ENCODE peak calls at places on chromosomes 4 and X, in four cellular contexts. J is progenitor cell of endocrine pancreas, C is PC-3, I is stomach. O is an unnamed sample.

GRCh38 chr4:168440442-168441264 is 39.6 kb downstream of the DDX60L start:
- DNase-seq in J (no peak), C (peak), I (no peak), O (no peak)

GRCh38 chrX:153725039-153725831 is 579 bp downstream of the ABCD1 start:
- DNase-seq in J (no peak), C (peak), I (no peak), O (no peak)

GRCh38 chr4:4394644-4395043 is 7.7 kb downstream of the NSG1 start:
- DNase-seq in J (no peak), C (peak), I (no peak), O (peak)

GRCh38 chrX:43974076-43974475 is 886 bp upstream of the NDP start:
- DNase-seq in J (no peak), C (peak), I (no peak), O (no peak)

GRCh38 chr4:169410839-169411770 is 140.3 kb upstream of the SH3RF1 start:
- DNase-seq in J (no peak), C (peak), I (no peak), O (no peak)

GRCh38 chr4:67575232-67575888 is 16.8 kb downstream of the STAP1 start:
- DNase-seq in J (no peak), C (no peak), I (no peak), O (no peak)

GRCh38 chr4:40189997-40190396 is 6.8 kb upstream of the RHOH start:
- DNase-seq in J (no peak), C (peak), I (peak), O (no peak)

GRCh38 chr4:174629265-174629664 is 107.0 kb upstream of the HPGD start:
- DNase-seq in J (no peak), C (peak), I (no peak), O (no peak)

GRCh38 chrX:71919436-71919835 is 8.8 kb downstream of the NHSL2 start:
- DNase-seq in J (no peak), C (no peak), I (no peak), O (no peak)

GRCh38 chr4:128379860-128380259 is 92.2 kb upstream of the PGRMC2 start:
- DNase-seq in J (no peak), C (peak), I (peak), O (no peak)

GRCh38 chr4:3434891-3435683 is 6.7 kb upstream of the HGFAC start:
- DNase-seq in J (no peak), C (no peak), I (no peak), O (no peak)

GRCh38 chr4:189124149-189124758 is 816.4 kb upstream of the FRG1 start:
- DNase-seq in J (no peak), C (peak), I (peak), O (no peak)
- TF ChIP-seq CTCF in J (peak), C (peak), I (peak), O (peak)

GRCh38 chrX:142084611-142085010 is 120.5 kb downstream of the MAGEC2 start:
- DNase-seq in J (no peak), C (no peak), I (no peak), O (no peak)

DNA sequence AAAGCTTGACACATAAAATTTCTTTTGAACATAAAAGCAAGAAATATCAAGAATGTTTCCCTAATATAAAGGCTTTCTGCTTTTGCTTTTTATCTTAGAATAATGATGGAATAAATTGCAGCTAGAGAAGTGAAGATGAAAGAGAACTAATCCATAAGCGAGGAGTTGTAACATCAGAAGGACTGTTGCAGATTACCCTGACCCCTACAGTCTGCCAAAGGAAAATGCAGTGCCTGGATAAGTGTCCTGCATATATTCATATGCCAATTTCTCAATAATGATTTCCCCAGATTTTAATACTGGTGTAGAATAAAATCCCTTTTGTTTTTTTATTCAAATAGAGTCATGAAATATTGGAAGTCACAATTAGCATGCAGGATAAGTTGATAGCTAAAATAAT is 115.9 kb downstream of the MAGEC2 start:
- DNase-seq in J (no peak), C (peak), I (no peak), O (no peak)
- TF ChIP-seq CTCF in J (peak), C (peak), I (peak), O (peak)

DNA sequence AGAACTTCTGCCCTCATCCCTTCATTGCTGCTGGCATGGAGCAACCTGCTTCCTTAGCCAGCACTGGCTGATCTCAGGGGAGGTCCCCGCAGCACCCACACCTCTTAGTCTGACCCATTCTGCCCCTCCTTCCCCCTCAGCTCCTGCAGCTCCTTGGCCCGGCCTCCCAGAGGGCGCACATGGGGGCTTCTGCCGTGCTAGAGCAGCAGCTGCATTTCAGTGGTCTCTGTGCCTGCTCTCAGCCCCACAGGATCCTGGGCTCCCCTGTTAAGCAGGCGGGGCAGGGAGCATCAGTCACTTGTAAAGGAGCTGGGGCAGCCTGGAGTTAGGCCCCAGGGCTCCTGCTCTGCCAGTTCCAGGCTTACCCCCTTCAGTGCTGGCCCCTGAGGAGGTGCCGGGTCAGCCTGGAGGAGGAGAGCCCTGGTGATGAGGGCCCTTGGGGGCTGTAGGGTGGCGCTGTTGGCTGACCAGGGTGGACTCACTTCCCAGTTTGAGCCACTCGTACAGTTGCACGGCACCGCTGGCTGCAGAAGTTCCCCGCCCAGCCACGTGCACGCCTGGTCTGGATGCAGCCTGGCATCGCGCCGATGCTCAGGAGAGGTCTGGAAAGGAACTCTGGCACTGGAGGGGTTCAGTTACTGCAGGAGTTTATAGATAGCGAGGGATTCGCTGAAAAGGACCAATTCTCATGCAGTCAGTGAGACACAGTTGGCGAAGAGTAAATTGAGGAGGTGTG is 85.1 kb upstream of the PSAPL1 start:
- DNase-seq in J (no peak), C (no peak), I (no peak), O (no peak)
- TF ChIP-seq CTCF in J (no peak), C (no peak), I (no peak), O (no peak)

GRCh38 chrX:134019567-134020206 is 34.3 kb upstream of the GPC3 start:
- DNase-seq in J (no peak), C (no peak), I (no peak), O (no peak)

GRCh38 chrX:134023851-134024281 is 38.5 kb upstream of the GPC3 start:
- DNase-seq in J (no peak), C (no peak), I (no peak), O (no peak)

GRCh38 chrX:134024686-134025377 is 39.4 kb upstream of the GPC3 start:
- DNase-seq in J (no peak), C (no peak), I (no peak), O (no peak)

GRCh38 chrX:134025986-134026731 is 40.8 kb upstream of the GPC3 start:
- DNase-seq in J (no peak), C (no peak), I (no peak), O (no peak)

DNA sequence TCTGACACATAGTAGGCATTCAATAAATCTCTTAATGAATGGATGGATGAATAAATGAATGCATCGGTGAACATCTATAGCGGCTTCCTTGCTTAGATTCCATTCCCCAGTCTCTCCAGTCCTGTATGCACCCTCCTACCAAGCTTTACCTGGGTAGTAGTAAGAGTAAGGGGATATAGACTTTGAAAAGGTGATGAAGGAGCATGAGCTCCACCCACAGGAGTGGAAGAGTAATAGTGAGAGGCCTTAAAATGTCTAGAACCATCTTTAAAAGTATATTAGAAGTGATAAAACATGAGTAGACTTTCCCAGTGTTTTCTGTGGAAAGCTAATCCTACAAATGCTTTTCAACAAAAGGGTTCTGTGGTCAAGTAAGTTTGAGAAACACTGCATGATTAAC is 35.5 kb upstream of the GPC3 start:
- DNase-seq in J (no peak), C (no peak), I (no peak), O (no peak)
- TF ChIP-seq CTCF in J (peak), C (no peak), I (no peak), O (peak)

GRCh38 chr4:110638347-110638746 is 15.5 kb upstream of the PITX2 start:
- DNase-seq in J (no peak), C (no peak), I (no peak), O (no peak)

GRCh38 chr4:110636231-110636676 is 13.4 kb upstream of the PITX2 start:
- DNase-seq in J (no peak), C (no peak), I (no peak), O (no peak)

GRCh38 chr4:110639207-110640092 is 16.6 kb upstream of the PITX2 start:
- DNase-seq in J (no peak), C (no peak), I (no peak), O (no peak)

GRCh38 chr4:110636677-110637407 is 14.0 kb upstream of the PITX2 start:
- DNase-seq in J (no peak), C (no peak), I (no peak), O (no peak)

GRCh38 chr4:110637408-110638131 is 14.7 kb upstream of the PITX2 start:
- DNase-seq in J (no peak), C (no peak), I (no peak), O (no peak)
- TF ChIP-seq CTCF in J (peak), C (no peak), I (no peak), O (peak)

GRCh38 chr4:7021930-7022658 is 21.1 kb upstream of the TADA2B start:
- DNase-seq in J (no peak), C (peak), I (no peak), O (peak)
- TF ChIP-seq CTCF in J (no peak), C (no peak), I (no peak), O (no peak)

DNA sequence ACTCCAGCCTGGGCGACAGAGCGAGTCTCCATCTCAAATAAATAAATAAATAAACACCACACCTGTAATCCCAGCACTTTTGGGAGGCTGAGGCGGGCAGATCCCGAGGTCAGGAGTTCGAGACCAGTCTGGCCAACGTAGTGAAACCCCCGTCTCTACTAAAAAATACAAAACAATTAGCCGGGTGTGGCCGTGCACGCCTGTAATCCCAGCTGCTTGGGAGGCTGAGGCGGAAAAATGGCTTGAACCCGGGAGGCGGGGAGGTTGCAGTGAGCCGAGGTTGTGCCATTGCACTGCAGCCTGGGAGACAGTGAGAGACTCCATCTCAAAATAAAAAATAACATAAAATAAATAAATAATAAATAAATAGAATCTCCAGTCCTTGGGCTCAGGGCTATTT is 185.8 kb downstream of the SHOX start:
- DNase-seq in J (no peak), C (no peak), I (no peak), O (no peak)
- TF ChIP-seq CTCF in J (no peak), C (no peak), I (no peak), O (no peak)

GRCh38 chrX:22141061-22141460 is 108.9 kb downstream of the PHEX start:
- DNase-seq in J (no peak), C (peak), I (no peak), O (no peak)

GRCh38 chrX:22134681-22135080 is 102.6 kb downstream of the PHEX start:
- DNase-seq in J (no peak), C (peak), I (no peak), O (no peak)

GRCh38 chrX:22136711-22137110 is 104.6 kb downstream of the PHEX start:
- DNase-seq in J (no peak), C (no peak), I (no peak), O (no peak)

GRCh38 chrX:22135171-22135711 is 103.1 kb downstream of the PHEX start:
- DNase-seq in J (no peak), C (peak), I (no peak), O (no peak)

DNA sequence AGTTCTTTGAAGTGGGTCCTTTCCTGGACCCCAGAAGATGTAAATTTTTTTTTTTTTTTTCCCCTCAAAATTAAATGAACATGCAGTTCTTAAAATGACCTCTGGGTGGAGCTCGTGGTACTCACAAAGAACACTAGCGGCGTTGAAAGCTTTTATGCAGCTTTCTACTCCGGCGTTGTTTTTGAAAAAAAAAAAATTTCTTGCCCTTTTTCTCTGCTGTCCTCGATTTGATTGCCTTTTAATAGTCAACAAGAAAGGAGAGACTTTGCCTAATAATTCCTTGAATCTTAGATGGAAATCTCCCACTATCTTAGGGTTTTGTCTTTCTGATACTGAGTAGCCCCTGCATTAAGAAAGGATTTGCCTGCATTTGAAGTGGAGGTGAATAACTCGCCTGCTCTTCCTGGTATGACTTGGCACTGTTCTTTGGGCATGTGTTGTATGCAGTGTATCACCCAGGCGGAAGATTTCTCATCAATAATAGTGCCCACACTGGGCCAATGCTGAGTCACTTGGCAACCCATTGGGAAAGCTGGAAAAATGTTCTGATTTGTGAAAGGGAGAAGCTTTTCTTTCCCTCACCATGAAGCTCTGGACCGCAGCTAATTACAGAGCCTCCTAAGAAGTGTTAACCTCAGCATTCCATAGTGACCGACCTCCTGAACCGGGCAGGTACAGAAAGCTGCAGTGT is 104.0 kb downstream of the PHEX start:
- DNase-seq in J (no peak), C (peak), I (no peak), O (no peak)
- TF ChIP-seq CTCF in J (peak), C (peak), I (peak), O (peak)

DNA sequence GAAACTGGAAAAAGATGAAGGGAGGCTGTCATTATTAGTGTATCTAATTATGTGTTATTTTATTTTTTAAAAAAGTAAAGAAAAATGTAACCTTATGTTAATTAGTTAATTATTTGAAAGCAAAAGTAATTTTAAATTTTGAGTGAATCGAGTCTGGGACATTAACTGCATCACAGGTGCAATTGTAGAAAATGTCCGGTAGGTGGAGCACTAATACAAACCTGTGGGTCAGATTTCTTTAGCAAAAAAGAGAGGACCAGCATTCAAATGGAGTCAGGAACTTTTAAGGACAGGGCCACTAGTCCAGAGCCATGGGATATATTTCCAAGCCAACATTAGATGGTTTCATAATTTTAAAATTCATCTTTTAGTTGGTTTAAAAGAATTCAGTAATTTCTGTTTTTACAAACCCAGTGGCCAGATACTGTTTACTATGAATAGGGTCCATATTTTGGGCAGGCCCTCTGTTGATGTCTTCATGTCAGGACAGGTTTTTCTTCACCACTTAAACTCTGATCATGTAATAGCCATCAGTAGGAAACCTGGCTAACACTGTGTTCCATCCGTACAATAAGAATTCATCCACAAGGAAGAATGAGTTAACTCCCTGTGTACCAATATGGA is 27.2 kb downstream of the BST1 start:
- DNase-seq in J (no peak), C (peak), I (no peak), O (no peak)
- TF ChIP-seq CTCF in J (peak), C (peak), I (peak), O (peak)